ENCODE peak calls at places on chromosomes 1 and 21, in eight cellular contexts. L is left lung, F is BE2C, D is NB4, V is body of pancreas, S is Peyer's patch, K is right lobe of liver, P is brain microvascular endothelial cell. J is an unnamed sample.

GRCh38 chr1:246214708-246215504 is 292.2 kb downstream of the SMYD3 start:
- DNase-seq in D (peak; percentile 97), V (no peak), P (peak; percentile 97), S (no peak), K (no peak), L (peak; percentile 73), F (peak; percentile 66), J (no peak)

GRCh38 chr1:203149188-203149840 is 21.8 kb downstream of the ADORA1 start:
- DNase-seq in D (no peak), S (no peak), L (no peak), F (peak; percentile 65), V (peak; percentile 67), P (no peak), K (no peak), J (no peak)

GRCh38 chr1:27968692-27969091 is 8.9 kb downstream of the XKR8 start:
- DNase-seq in L (no peak), S (no peak), V (no peak), F (no peak), P (peak; percentile 92), D (no peak), K (no peak), J (no peak)

GRCh38 chr21:34698270-34699015 is 29.6 kb downstream of the CLIC6 start:
- DNase-seq in D (no peak), S (no peak), P (no peak), F (no peak), V (no peak), L (no peak), K (no peak), J (no peak)

GRCh38 chr1:3684031-3684430 is 31.7 kb downstream of the TP73 start:
- DNase-seq in P (no peak), D (no peak), F (no peak), K (no peak), L (no peak), V (no peak), S (no peak), J (peak; percentile 91)

GRCh38 chr1:206049293-206049692 is 3.7 kb upstream of the RHEX start:
- DNase-seq in V (no peak), F (no peak), D (no peak), L (no peak), P (no peak), S (no peak), K (no peak), J (no peak)

GRCh38 chr1:152646656-152647055 is 16.5 kb upstream of the LCE2D start:
- DNase-seq in P (no peak), V (no peak), S (no peak), K (no peak), D (no peak), L (no peak), F (no peak), J (no peak)

GRCh38 chr1:198700396-198700795 is 61.6 kb downstream of the PTPRC start:
- DNase-seq in F (no peak), D (no peak), P (no peak), K (no peak), L (no peak), S (no peak), V (no peak), J (no peak)

GRCh38 chr1:110324667-110325066 is 14.5 kb upstream of the RBM15 start:
- DNase-seq in L (no peak), V (no peak), F (no peak), P (no peak), D (no peak), S (no peak), K (no peak), J (no peak)

GRCh38 chr21:16587141-16587570 is 857.4 kb downstream of the USP25 start:
- DNase-seq in S (no peak), L (no peak), D (peak; percentile 9), F (peak; percentile 77), V (peak; percentile 77), K (peak; percentile 72), P (peak; percentile 77), J (no peak)

GRCh38 chr21:44012474-44013379 is 618 bp downstream of the TRAPPC10 start:
- DNase-seq in S (peak; percentile 90), K (peak; percentile 89), P (peak; percentile 8), L (peak; percentile 81), V (peak; percentile 39), F (peak; percentile 63), D (peak; percentile 89), J (peak; percentile 77)

GRCh38 chr1:29514361-29515187 is 278.3 kb downstream of the PTPRU start:
- DNase-seq in V (no peak), F (no peak), P (no peak), L (no peak), K (peak; percentile 3), S (no peak), D (no peak), J (no peak)

GRCh38 chr1:29511436-29511835 is 275.1 kb downstream of the PTPRU start:
- DNase-seq in D (no peak), F (no peak), S (no peak), V (no peak), K (no peak), P (no peak), L (no peak), J (no peak)

GRCh38 chr1:29515188-29515955 is 279.1 kb downstream of the PTPRU start:
- DNase-seq in L (no peak), K (peak; percentile 9), P (no peak), V (no peak), F (no peak), D (no peak), S (no peak), J (no peak)

GRCh38 chr1:29516063-29516820 is 279.9 kb downstream of the PTPRU start:
- DNase-seq in P (no peak), K (peak; percentile 2), D (no peak), V (no peak), L (no peak), F (no peak), S (no peak), J (no peak)

DNA sequence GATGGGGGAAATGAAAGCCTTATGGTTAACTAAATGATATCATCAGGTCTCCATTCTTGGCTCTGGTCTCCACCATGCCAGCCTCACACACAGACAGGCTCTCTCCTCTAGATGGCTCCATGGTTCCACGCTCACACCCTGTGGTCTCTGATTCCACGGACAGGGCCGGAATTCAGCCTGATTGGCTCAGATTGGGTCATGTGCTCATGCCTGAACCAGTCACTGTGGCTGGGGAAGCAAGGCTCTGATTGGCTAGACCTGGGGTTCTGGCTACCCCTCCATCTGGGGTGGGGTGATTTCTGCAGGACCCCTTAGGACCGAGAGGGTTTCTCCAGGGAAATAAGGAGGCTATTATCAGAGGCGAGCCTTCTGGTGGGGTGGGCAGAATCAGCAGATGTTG is 277.0 kb downstream of the PTPRU start:
- DNase-seq in F (peak; percentile 75), S (no peak), D (peak; percentile 45), L (no peak), K (peak; percentile 23), P (peak; percentile 64), V (peak; percentile 29), J (peak; percentile 37)
- TF ChIP-seq CTCF in F (peak; percentile 81), S (no peak), D (peak; percentile 46), L (no peak), K (peak; percentile 46), P (peak; percentile 84), V (peak; percentile 44), J (peak; percentile 25)

DNA sequence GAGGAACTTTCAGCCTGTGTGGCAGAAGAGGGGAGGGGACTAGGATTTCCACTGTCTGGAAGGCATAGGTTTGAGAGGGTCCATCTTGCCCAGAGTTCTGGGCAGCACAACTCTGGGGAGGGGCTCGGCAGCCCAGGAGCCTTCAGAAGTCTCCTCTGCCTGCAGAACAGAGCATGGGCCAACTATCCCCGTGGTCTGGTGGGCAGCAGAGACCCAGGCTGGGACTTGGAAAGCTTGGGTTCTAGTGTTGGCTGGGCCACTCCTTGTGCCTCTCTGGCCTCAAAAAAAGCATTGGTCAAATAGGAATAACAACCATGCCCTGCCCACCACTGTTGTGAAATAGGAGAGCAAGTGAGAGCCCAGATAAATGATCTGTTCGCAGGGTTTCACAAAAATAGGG is 9.0 kb downstream of the EPHA10 start:
- DNase-seq in K (no peak), S (no peak), F (no peak), P (no peak), D (no peak), V (no peak), L (no peak), J (no peak)
- TF ChIP-seq CTCF in K (no peak), S (no peak), F (no peak), P (no peak), D (no peak), V (no peak), L (no peak), J (no peak)

GRCh38 chr1:192545781-192546521 is 29.6 kb upstream of the RGS1 start:
- DNase-seq in V (no peak), L (no peak), F (no peak), D (peak; percentile 63), P (no peak), S (no peak), K (no peak), J (no peak)

GRCh38 chr1:192543445-192543844 is 32.1 kb upstream of the RGS1 start:
- DNase-seq in L (no peak), F (no peak), K (no peak), P (no peak), V (no peak), S (no peak), D (no peak), J (no peak)

GRCh38 chr1:192544983-192545393 is 30.6 kb upstream of the RGS1 start:
- DNase-seq in P (no peak), L (no peak), F (no peak), V (no peak), S (no peak), K (no peak), D (no peak), J (no peak)

GRCh38 chr1:192550922-192551534 is 24.5 kb upstream of the RGS1 start:
- DNase-seq in L (no peak), V (no peak), S (no peak), F (no peak), D (peak; percentile 86), K (no peak), P (peak; percentile 87), J (no peak)

DNA sequence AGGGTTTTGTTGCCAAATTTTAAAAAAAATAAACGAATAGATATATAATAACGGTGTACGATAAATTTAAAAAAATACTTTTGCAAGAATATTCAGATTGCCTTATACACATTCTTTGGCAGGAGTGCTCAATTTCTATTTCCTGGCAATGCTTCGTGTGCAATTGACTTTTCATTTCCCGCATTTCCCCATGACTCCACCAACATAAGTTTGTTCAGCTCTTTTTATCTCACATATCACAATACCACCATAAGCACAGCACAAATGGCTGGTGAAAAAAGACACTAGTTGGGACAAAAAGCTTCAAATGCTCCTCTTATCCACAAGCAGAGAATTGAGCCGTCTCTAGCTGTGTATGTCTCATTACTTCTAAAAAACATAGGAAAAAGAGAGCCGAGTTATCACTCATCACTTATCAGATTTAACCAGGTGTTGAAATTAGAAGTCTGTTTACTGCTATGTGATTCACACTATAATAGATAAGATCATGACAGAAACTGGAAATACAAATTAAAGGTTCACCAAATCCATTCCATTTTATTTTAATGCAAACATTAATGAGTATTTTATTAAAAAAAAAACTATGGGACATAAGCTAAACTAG is 28.9 kb upstream of the RGS1 start:
- DNase-seq in V (no peak), K (no peak), D (no peak), L (no peak), F (no peak), P (no peak), S (no peak), J (no peak)
- TF ChIP-seq CTCF in V (no peak), K (no peak), D (no peak), L (no peak), F (no peak), P (no peak), S (no peak), J (no peak)

DNA sequence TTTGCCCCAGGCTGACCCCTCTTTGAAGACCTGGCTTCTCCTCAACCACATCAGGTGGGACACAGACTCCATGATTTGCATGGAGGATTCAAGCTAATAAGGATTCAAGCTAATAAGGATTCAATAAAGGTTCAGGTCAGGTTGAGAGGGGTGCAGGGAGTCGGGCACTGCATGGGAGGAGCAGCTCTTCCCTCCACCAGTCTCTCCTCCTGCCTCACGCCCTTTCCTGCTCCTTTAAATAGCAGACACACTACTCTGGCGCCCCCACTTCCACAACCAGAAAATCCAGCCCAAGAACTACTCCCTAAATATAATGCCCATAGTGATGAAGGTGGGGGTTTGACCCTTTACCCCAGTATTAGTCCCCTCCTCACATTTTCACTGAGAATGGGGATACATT is 7.1 kb downstream of the MEX3A start:
- DNase-seq in K (no peak), V (no peak), P (no peak), D (peak; percentile 38), F (no peak), L (no peak), S (no peak), J (no peak)
- TF ChIP-seq CTCF in K (no peak), V (no peak), P (peak; percentile 14), D (no peak), F (no peak), L (no peak), S (no peak), J (no peak)

J was measured in nephron progenitor cell.